ENCODE peak calls at places on chromosomes 3 and 15, in eight cellular contexts. R, K, N, W, X, L, O and G are unnamed samples.

GRCh38 chr15:49215768-49216739 is 46.0 kb downstream of the GALK2 start:
- DNase-seq in N (peak; percentile 44), X (peak; percentile 77), L (no peak), O (no peak), K (peak; percentile 43), W (no peak), R (no peak), G (no peak)

GRCh38 chr3:47491186-47491585 is 15.4 kb upstream of the SCAP start:
- DNase-seq in N (no peak), W (no peak), O (no peak), L (no peak), R (no peak), X (no peak), K (no peak), G (no peak)

GRCh38 chr3:156547637-156548036 is 7.3 kb downstream of the SSR3 start:
- DNase-seq in O (no peak), X (no peak), N (no peak), K (no peak), L (no peak), W (no peak), R (no peak), G (no peak)

GRCh38 chr3:61875976-61876671 is 314.8 kb downstream of the PTPRG start:
- DNase-seq in L (no peak), O (no peak), R (no peak), W (no peak), N (no peak), K (no peak), X (no peak), G (no peak)

GRCh38 chr15:47844437-47844836 is 127.1 kb downstream of the SEMA6D start:
- DNase-seq in R (no peak), K (no peak), W (no peak), L (no peak), X (no peak), N (no peak), O (no peak), G (no peak)

GRCh38 chr3:106688463-106688862 is 688.8 kb upstream of the CCDC54 start:
- DNase-seq in K (no peak), R (no peak), N (peak; percentile 10), W (no peak), O (peak; percentile 62), X (no peak), L (no peak), G (no peak)

GRCh38 chr3:67414740-67415139 is 239.7 kb downstream of the SUCLG2 start:
- DNase-seq in O (no peak), N (no peak), L (no peak), X (no peak), W (no peak), K (no peak), R (no peak), G (no peak)

GRCh38 chr3:52174896-52175295 is 20.7 kb upstream of the POC1A start:
- DNase-seq in K (no peak), O (no peak), L (no peak), W (no peak), R (no peak), X (no peak), N (no peak), G (no peak)

GRCh38 chr3:43693594-43693993 is 2.9 kb downstream of the ABHD5 start:
- DNase-seq in W (no peak), K (no peak), L (no peak), N (no peak), X (no peak), O (no peak), R (no peak), G (no peak)

GRCh38 chr15:69760890-69761568 is 308.4 kb downstream of the RPLP1 start:
- DNase-seq in N (no peak), W (peak; percentile 88), O (peak; percentile 92), K (peak; percentile 54), R (peak; percentile 74), X (peak; percentile 89), L (peak; percentile 73), G (peak; percentile 82)

GRCh38 chr3:73419993-73420392 is 204.7 kb downstream of the PDZRN3 start:
- DNase-seq in X (no peak), K (no peak), R (no peak), O (no peak), L (no peak), N (no peak), W (no peak), G (no peak)

GRCh38 chr15:92586383-92586910 is 69.1 kb downstream of the FAM174B start:
- DNase-seq in X (no peak), W (no peak), R (no peak), K (no peak), L (no peak), O (no peak), N (no peak), G (no peak)

GRCh38 chr3:21486381-21486935 is 264.6 kb downstream of the ZNF385D start:
- DNase-seq in N (no peak), L (no peak), R (no peak), W (no peak), X (no peak), K (no peak), O (no peak), G (no peak)

GRCh38 chr3:43863966-43864933 is 173.5 kb downstream of the ABHD5 start:
- DNase-seq in K (no peak), O (no peak), L (no peak), N (no peak), X (no peak), R (no peak), W (no peak), G (no peak)

GRCh38 chr3:170513674-170514073 is 72.2 kb downstream of the SLC7A14 start:
- DNase-seq in K (no peak), R (no peak), O (no peak), N (no peak), X (no peak), W (no peak), L (no peak), G (no peak)

GRCh38 chr3:170355738-170356595 is 1.5 kb upstream of the SKIL start:
- DNase-seq in R (peak; percentile 22), K (peak; percentile 35), W (no peak), X (peak; percentile 92), O (no peak), L (no peak), N (peak; percentile 60), G (no peak)

GRCh38 chr15:53910236-53910849 is 67.9 kb upstream of the UNC13C start:
- DNase-seq in O (no peak), R (no peak), N (no peak), K (peak; percentile 66), L (no peak), W (no peak), X (no peak), G (no peak)

GRCh38 chr15:31266712-31267111 is 59.9 kb upstream of the KLF13 start:
- DNase-seq in L (no peak), R (no peak), N (peak; percentile 5), X (no peak), W (no peak), K (no peak), O (no peak), G (no peak)

GRCh38 chr15:67724679-67725365 is 100.5 kb upstream of the SKOR1 start:
- DNase-seq in X (no peak), N (no peak), O (no peak), L (no peak), K (no peak), R (no peak), W (no peak), G (peak; percentile 13)

GRCh38 chr3:185758912-185759311 is 65.9 kb downstream of the IGF2BP2 start:
- DNase-seq in O (no peak), N (no peak), X (no peak), K (no peak), L (no peak), W (no peak), R (no peak), G (no peak)

GRCh38 chr3:178200316-178200715 is 335.9 kb upstream of the KCNMB2 start:
- DNase-seq in O (no peak), X (no peak), N (no peak), K (no peak), R (no peak), L (no peak), W (no peak), G (no peak)

GRCh38 chr3:126968995-126969385 is 13.9 kb upstream of the PLXNA1 start:
- DNase-seq in R (no peak), X (no peak), N (no peak), W (no peak), K (no peak), O (no peak), L (no peak), G (no peak)

GRCh38 chr3:158093526-158093925 is 12.7 kb downstream of the SHOX2 start:
- DNase-seq in R (no peak), W (no peak), L (no peak), N (no peak), X (no peak), O (no peak), K (no peak), G (no peak)

GRCh38 chr15:101062471-101063171 is 143.5 kb downstream of the LRRK1 start:
- DNase-seq in O (no peak), N (no peak), W (no peak), R (no peak), X (peak; percentile 82), K (no peak), L (no peak), G (no peak)

GRCh38 chr15:63243101-63243500 is 34.3 kb upstream of the APH1B start:
- DNase-seq in W (no peak), L (no peak), O (no peak), X (no peak), K (no peak), N (no peak), R (no peak), G (no peak)

GRCh38 chr3:9214599-9214998 is 34.8 kb downstream of the SRGAP3 start:
- DNase-seq in L (no peak), K (no peak), W (no peak), X (no peak), N (no peak), O (peak; percentile 49), R (no peak), G (no peak)

GRCh38 chr15:69658401-69658945 is 205.9 kb downstream of the RPLP1 start:
- DNase-seq in X (no peak), W (no peak), R (no peak), L (no peak), N (no peak), O (no peak), K (no peak), G (no peak)

GRCh38 chr15:92655178-92655995 is at the start of gene FAM174B:
- DNase-seq in O (no peak), W (peak; percentile 7), L (no peak), N (peak; percentile 84), R (peak; percentile 44), K (peak; percentile 69), X (peak; percentile 83), G (no peak)

GRCh38 chr15:62147149-62148013 is 17.7 kb downstream of the C2CD4B start:
- DNase-seq in W (no peak), N (no peak), X (no peak), O (no peak), L (no peak), K (peak; percentile 49), R (no peak), G (no peak)

GRCh38 chr15:86522721-86523120 is 443.1 kb downstream of the AGBL1 start:
- DNase-seq in L (no peak), X (no peak), K (no peak), O (no peak), R (no peak), W (no peak), N (no peak), G (no peak)

GRCh38 chr3:10757021-10757820 is 58.8 kb upstream of the SLC6A11 start:
- DNase-seq in L (no peak), X (no peak), W (no peak), R (no peak), N (no peak), K (no peak), O (no peak), G (no peak)

GRCh38 chr3:123805504-123805903 is 78.6 kb downstream of the MYLK start:
- DNase-seq in R (no peak), W (no peak), O (no peak), X (peak; percentile 9), K (no peak), L (no peak), N (no peak), G (no peak)

GRCh38 chr3:13831386-13831996 is 48.4 kb downstream of the WNT7A start:
- DNase-seq in K (no peak), R (no peak), O (no peak), W (no peak), X (no peak), N (no peak), L (no peak), G (no peak)

GRCh38 chr15:33701304-33701696 is 267.0 kb upstream of the CHRM5 start:
- DNase-seq in W (no peak), R (no peak), N (no peak), K (no peak), L (no peak), X (no peak), O (no peak), G (no peak)